ENCODE peak calls at places on chromosomes 3 and 15, in seven cellular contexts. Z is mesendoderm, W is trophoblast cell, I is neuronal stem cell, X is mesenchymal stem cell, V is H1, P is IMR-90. F is an unnamed sample.
A peak's percentile ranks its signal among the peaks of the same experiment; 100 is the strongest.

GRCh38 chr3:104126864-104127553 is 1239.7 kb upstream of the ALCAM start:
- DNase-seq in P (no peak), X (no peak), I (no peak), V (no peak), W (no peak), Z (peak; percentile 70), F (no peak)

GRCh38 chr15:38068600-38068999 is 134.2 kb downstream of the TMCO5A start:
- DNase-seq in V (no peak), X (peak; percentile 33), P (no peak), I (no peak), Z (no peak), W (no peak), F (no peak)

GRCh38 chr3:2921903-2922302 is 188.3 kb downstream of the IL5RA start:
- DNase-seq in X (peak; percentile 53), Z (peak; percentile 29), V (no peak), W (no peak), I (no peak), P (no peak), F (no peak)

GRCh38 chr3:127588675-127589577 is 1.6 kb downstream of the TPRA1 start:
- DNase-seq in W (no peak), I (no peak), P (peak; percentile 72), X (peak; percentile 87), Z (no peak), V (no peak), F (peak; percentile 42)

GRCh38 chr3:119305271-119305670 is 11.1 kb downstream of the ARHGAP31 start:
- DNase-seq in W (no peak), X (peak; percentile 47), Z (no peak), P (no peak), V (no peak), I (no peak), F (no peak)

GRCh38 chr15:79673416-79674123 is 223.2 kb downstream of the MTHFS start:
- DNase-seq in W (no peak), Z (peak; percentile 74), P (peak; percentile 58), X (peak; percentile 18), V (no peak), I (no peak), F (peak; percentile 49)

GRCh38 chr3:186261638-186262037 is 100.4 kb downstream of the DGKG start:
- DNase-seq in Z (peak; percentile 66), I (no peak), W (no peak), X (no peak), P (no peak), V (no peak), F (peak; percentile 68)

GRCh38 chr3:2098398-2099027 is at the start of gene CNTN4:
- DNase-seq in W (peak; percentile 5), I (peak; percentile 94), V (peak; percentile 65), P (no peak), X (peak; percentile 82), Z (peak; percentile 93), F (peak; percentile 90)

GRCh38 chr3:154378311-154378710 is 51.7 kb downstream of the GPR149 start:
- DNase-seq in Z (no peak), P (no peak), V (no peak), X (no peak), I (no peak), W (no peak), F (no peak)

GRCh38 chr15:40441012-40441735 is 421 bp downstream of the BAHD1 start:
- DNase-seq in W (peak; percentile 82), P (no peak), Z (peak; percentile 74), V (no peak), X (no peak), I (peak; percentile 69), F (no peak)

GRCh38 chr3:76369170-76369569 is 583.8 kb upstream of the ZNF717 start:
- DNase-seq in X (peak; percentile 66), V (no peak), I (no peak), P (peak; percentile 69), Z (peak; percentile 67), W (no peak), F (no peak)

GRCh38 chr3:63980019-63980418 is 43.3 kb downstream of the PSMD6 start:
- DNase-seq in I (no peak), Z (no peak), W (no peak), V (no peak), X (no peak), P (no peak), F (no peak)

GRCh38 chr3:69116897-69117296 is 5.5 kb downstream of the LMOD3 start:
- DNase-seq in I (no peak), Z (no peak), W (no peak), X (no peak), V (no peak), P (no peak), F (no peak)

GRCh38 chr3:146277953-146278631 is 27.2 kb upstream of the PLSCR4 start:
- DNase-seq in P (peak; percentile 94), X (peak; percentile 51), W (no peak), V (no peak), I (no peak), Z (no peak), F (no peak)

GRCh38 chr3:178833696-178834095 is 237.9 kb downstream of the ZMAT3 start:
- DNase-seq in P (no peak), Z (no peak), X (no peak), W (no peak), I (no peak), V (no peak), F (no peak)

GRCh38 chr3:170565495-170565894 is 20.4 kb downstream of the SLC7A14 start:
- DNase-seq in W (no peak), P (no peak), Z (no peak), V (no peak), X (peak; percentile 67), I (no peak), F (no peak)

GRCh38 chr3:118932822-118933558 is 101.7 kb downstream of the IGSF11 start:
- DNase-seq in Z (no peak), X (no peak), P (no peak), V (no peak), W (no peak), I (no peak), F (no peak)

GRCh38 chr15:66505430-66505811 is 295 bp downstream of the ZWILCH start:
- DNase-seq in V (no peak), Z (no peak), X (no peak), I (no peak), P (peak; percentile 51), W (no peak), F (no peak)

GRCh38 chr15:82699726-82700125 is 9.9 kb downstream of the AP3B2 start:
- DNase-seq in V (no peak), P (no peak), Z (peak; percentile 75), X (no peak), I (peak; percentile 67), W (no peak), F (peak; percentile 76)

GRCh38 chr3:47877288-47877687 is 74.3 kb downstream of the DHX30 start:
- DNase-seq in W (no peak), I (no peak), X (peak; percentile 38), V (no peak), Z (peak; percentile 32), P (peak; percentile 37), F (no peak)

GRCh38 chr3:168813261-168813660 is 717.5 kb upstream of the GOLIM4 start:
- DNase-seq in X (no peak), Z (no peak), V (no peak), I (peak; percentile 49), P (no peak), W (no peak), F (no peak)

GRCh38 chr15:25171856-25172687 is 217.3 kb downstream of the SNRPN start:
- DNase-seq in V (no peak), Z (no peak), W (no peak), P (no peak), I (no peak), X (no peak), F (peak; percentile 14)

GRCh38 chr15:25170781-25171110 is 216.0 kb downstream of the SNRPN start:
- DNase-seq in V (no peak), Z (no peak), W (no peak), X (no peak), P (no peak), I (no peak), F (peak; percentile 6)

GRCh38 chr15:25171111-25171811 is 216.5 kb downstream of the SNRPN start:
- DNase-seq in P (no peak), W (no peak), X (no peak), I (no peak), V (no peak), Z (no peak), F (peak; percentile 11)

GRCh38 chr15:25170113-25170731 is 215.4 kb downstream of the SNRPN start:
- DNase-seq in Z (no peak), I (no peak), P (no peak), V (no peak), X (no peak), W (no peak), F (peak; percentile 11)

GRCh38 chr15:25169318-25169717 is 214.5 kb downstream of the SNRPN start:
- DNase-seq in V (no peak), Z (no peak), P (no peak), X (no peak), I (no peak), W (no peak), F (peak; percentile 13)
- H3K4ac ChIP-seq in V (no peak overlapping the region), Z (no peak overlapping the region), P (no peak overlapping the region), X (no peak overlapping the region), I (no peak overlapping the region), W (no peak overlapping the region), F (no peak overlapping the region)

DNA sequence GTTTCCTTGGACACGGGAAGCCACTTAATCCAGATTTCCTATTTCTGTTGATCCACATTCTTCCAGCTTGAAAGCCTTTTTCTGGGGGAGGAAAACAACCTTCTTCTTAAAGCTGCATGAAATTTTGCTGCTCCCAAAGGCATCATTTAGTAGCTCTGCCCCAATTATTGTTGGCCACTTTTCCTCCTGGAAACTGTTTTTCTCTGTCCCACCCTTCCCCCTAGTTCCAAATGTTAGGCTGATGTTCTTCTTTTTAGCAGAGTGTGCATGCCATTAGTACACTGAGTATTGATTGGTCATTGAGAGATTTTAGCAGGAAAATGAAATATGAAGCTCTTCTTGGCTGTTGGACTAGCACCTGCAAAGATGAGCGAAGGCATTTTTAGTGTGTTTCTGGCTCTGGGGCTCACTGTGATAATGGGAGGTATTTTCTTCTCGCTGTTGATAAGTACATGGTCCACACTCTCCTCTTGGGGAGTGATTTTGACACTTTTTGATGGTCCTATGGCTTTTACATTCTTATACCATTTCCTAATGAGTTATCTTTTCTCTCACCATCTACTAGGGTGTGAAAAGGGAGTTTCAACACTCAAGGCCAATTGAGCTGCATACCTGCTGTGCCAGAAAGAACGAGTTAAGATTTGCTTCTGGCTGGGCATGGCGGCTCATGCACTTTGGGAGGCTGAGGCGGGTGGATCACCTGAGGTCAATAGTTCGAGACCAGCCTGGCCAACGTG is 200.5 kb downstream of the PTPRG start:
- DNase-seq in W (no peak), V (no peak), P (no peak), X (no peak), Z (peak; percentile 72), I (no peak), F (no peak)
- H2BK5ac ChIP-seq in W (no peak overlapping the region), V (no peak overlapping the region), P (no peak overlapping the region), X (peak overlapping the region; percentile 66), Z (no peak overlapping the region), I (no peak overlapping the region), F (no peak overlapping the region)

GRCh38 chr3:193375614-193376013 is 2.9 kb downstream of the ATP13A5 start:
- DNase-seq in I (no peak), X (no peak), Z (no peak), P (no peak), V (no peak), W (no peak), F (no peak)
- H3K4ac ChIP-seq in I (no peak overlapping the region), X (no peak overlapping the region), Z (no peak overlapping the region), P (no peak overlapping the region), V (no peak overlapping the region), W (no peak overlapping the region), F (no peak overlapping the region)

GRCh38 chr15:70487380-70487725 is 276.0 kb downstream of the UACA start:
- DNase-seq in P (no peak), X (no peak), Z (no peak), W (no peak), V (no peak), I (no peak), F (no peak)
- H2BK5ac ChIP-seq in P (no peak overlapping the region), X (no peak overlapping the region), Z (no peak overlapping the region), W (no peak overlapping the region), V (no peak overlapping the region), I (no peak overlapping the region), F (no peak overlapping the region)

GRCh38 chr15:68589012-68589411 is 10.2 kb downstream of the CORO2B start:
- DNase-seq in P (no peak), V (no peak), Z (no peak), I (no peak), X (no peak), W (no peak), F (no peak)
- H3K4ac ChIP-seq in P (peak overlapping the region; percentile 52), V (no peak overlapping the region), Z (no peak overlapping the region), I (no peak overlapping the region), X (no peak overlapping the region), W (no peak overlapping the region), F (no peak overlapping the region)

F was measured in H9.